ENCODE peak calls at places on chromosomes 5 and 9, in six cellular contexts. F, I, O, N, G and L are unnamed samples.

GRCh38 chr5:179126506-179126991 is 66.4 kb downstream of the ZNF354C start:
- DNase-seq in F (no peak), I (no peak), O (no peak), N (no peak), G (no peak), L (no peak)

GRCh38 chr9:14326264-14326826 is 12.4 kb upstream of the NFIB start:
- DNase-seq in F (no peak), I (no peak), O (no peak), N (no peak), G (no peak), L (no peak)

GRCh38 chr9:117094493-117094892 is 320.4 kb downstream of the ASTN2 start:
- DNase-seq in F (no peak), I (no peak), O (no peak), N (no peak), G (no peak), L (no peak)

GRCh38 chr5:139371482-139372435 is 11.3 kb downstream of the SLC23A1 start:
- DNase-seq in F (no peak), I (no peak), O (no peak), N (no peak), G (no peak), L (no peak)

GRCh38 chr5:112685929-112686328 is 51.8 kb upstream of the APC start:
- DNase-seq in F (no peak), I (no peak), O (no peak), N (no peak), G (no peak), L (no peak)

GRCh38 chr9:135516132-135516860 is 4.9 kb upstream of the LCN1 start:
- DNase-seq in F (no peak), I (no peak), O (no peak), N (no peak), G (no peak), L (no peak)

GRCh38 chr9:72315089-72315509 is 49.9 kb downstream of the ZFAND5 start:
- DNase-seq in F (no peak), I (no peak), O (no peak), N (peak), G (no peak), L (no peak)

GRCh38 chr9:128055222-128056040 is 11.7 kb downstream of the NAIF1 start:
- DNase-seq in F (no peak), I (no peak), O (no peak), N (peak), G (no peak), L (no peak)

GRCh38 chr5:143985832-143986485 is 174.0 kb downstream of the HMHB1 start:
- DNase-seq in F (no peak), I (peak), O (no peak), N (no peak), G (no peak), L (no peak)

GRCh38 chr9:104278929-104279500 is 184.9 kb downstream of the SMC2 start:
- DNase-seq in F (no peak), I (no peak), O (no peak), N (no peak), G (no peak), L (no peak)

GRCh38 chr9:31030741-31031202 is 1353.7 kb upstream of the ACO1 start:
- DNase-seq in F (no peak), I (no peak), O (no peak), N (no peak), G (no peak), L (no peak)

GRCh38 chr5:34534237-34535108 is 121.7 kb upstream of the RAI14 start:
- DNase-seq in F (no peak), I (no peak), O (no peak), N (no peak), G (no peak), L (no peak)

GRCh38 chr5:134114886-134115805 is 665 bp downstream of the TCF7 start:
- DNase-seq in F (no peak), I (peak), O (no peak), N (no peak), G (peak), L (no peak)

GRCh38 chr5:151139646-151140045 is 17.9 kb downstream of the ANXA6 start:
- DNase-seq in F (no peak), I (no peak), O (no peak), N (no peak), G (no peak), L (no peak)

GRCh38 chr9:21708225-21708624 is 94.2 kb upstream of the MTAP start:
- DNase-seq in F (no peak), I (peak), O (no peak), N (no peak), G (no peak), L (no peak)

GRCh38 chr5:113164016-113164415 is 187.4 kb downstream of the DCP2 start:
- DNase-seq in F (no peak), I (no peak), O (no peak), N (no peak), G (no peak), L (no peak)

GRCh38 chr9:26054600-26055516 is 376.6 kb upstream of the TUSC1 start:
- DNase-seq in F (no peak), I (no peak), O (no peak), N (no peak), G (no peak), L (no peak)

GRCh38 chr9:3962467-3962866 is 337.4 kb downstream of the GLIS3 start:
- DNase-seq in F (no peak), I (no peak), O (no peak), N (no peak), G (no peak), L (no peak)

GRCh38 chr5:168877132-168877895 is 298.1 kb upstream of the PANK3 start:
- DNase-seq in F (no peak), I (no peak), O (no peak), N (peak), G (no peak), L (no peak)

GRCh38 chr5:149174847-149175234 is 33.5 kb downstream of the ABLIM3 start:
- DNase-seq in F (no peak), I (no peak), O (no peak), N (no peak), G (no peak), L (no peak)

GRCh38 chr5:15522141-15522540 is 22.2 kb downstream of the FBXL7 start:
- DNase-seq in F (no peak), I (no peak), O (no peak), N (no peak), G (no peak), L (no peak)

GRCh38 chr9:89400398-89401116 is 82.3 kb downstream of the SECISBP2 start:
- DNase-seq in F (peak), I (no peak), O (no peak), N (no peak), G (no peak), L (no peak)

GRCh38 chr9:106218854-106219253 is 524.5 kb downstream of the TMEM38B start:
- DNase-seq in F (no peak), I (no peak), O (no peak), N (no peak), G (no peak), L (no peak)

GRCh38 chr9:134808393-134808792 is 72.2 kb upstream of the FCN2 start:
- DNase-seq in F (no peak), I (no peak), O (no peak), N (no peak), G (no peak), L (no peak)

GRCh38 chr5:142313275-142313674 is 11.5 kb downstream of the SPRY4 start:
- DNase-seq in F (no peak), I (no peak), O (no peak), N (no peak), G (no peak), L (no peak)

GRCh38 chr9:104903609-104904008 is 24.3 kb downstream of the ABCA1 start:
- DNase-seq in F (no peak), I (no peak), O (no peak), N (no peak), G (no peak), L (no peak)

GRCh38 chr5:119435436-119436132 is 16.7 kb upstream of the HSD17B4 start:
- DNase-seq in F (peak), I (no peak), O (peak), N (peak), G (peak), L (no peak)

GRCh38 chr5:73322453-73323076 is 126.0 kb downstream of the FOXD1 start:
- DNase-seq in F (no peak), I (no peak), O (no peak), N (no peak), G (no peak), L (no peak)

GRCh38 chr5:65961644-65962043 is 35.3 kb downstream of the ERBIN start:
- DNase-seq in F (no peak), I (peak), O (no peak), N (no peak), G (no peak), L (no peak)

GRCh38 chr5:55407059-55407684 is 99.4 kb downstream of the MTREX start:
- DNase-seq in F (peak), I (peak), O (no peak), N (no peak), G (no peak), L (no peak)

GRCh38 chr9:33939924-33940874 is 108.5 kb downstream of the UBAP2 start:
- DNase-seq in F (no peak), I (no peak), O (no peak), N (no peak), G (no peak), L (no peak)

GRCh38 chr5:148469446-148470062 is 85.8 kb downstream of the FBXO38 start:
- DNase-seq in F (no peak), I (no peak), O (no peak), N (peak), G (no peak), L (no peak)